ENCODE peak calls at places on chromosome 10, in eight cellular contexts. C is HCT116, I is spleen, U is dorsolateral prefrontal cortex, B is glutamatergic neuron, P is kidney epithelial cell, D is GM12878, F is OCI-LY7. V is an unnamed sample.

GRCh38 chr10:128036746-128037542 is 89.3 kb downstream of the MKI67 start:
- DNase-seq in C (peak), I (peak), U (no peak), B (no peak), P (no peak), D (no peak), F (no peak), V (no peak)

GRCh38 chr10:106707657-106708056 is 456.8 kb downstream of the SORCS1 start:
- DNase-seq in C (no peak), I (no peak), U (no peak), B (no peak), P (no peak), D (no peak), F (no peak), V (no peak)

GRCh38 chr10:2387672-2388071 is 650.3 kb upstream of the ADARB2 start:
- DNase-seq in C (no peak), I (no peak), U (no peak), B (no peak), P (no peak), D (no peak), F (no peak), V (no peak)

GRCh38 chr10:43679509-43679908 is 30.8 kb upstream of the ZNF32 start:
- DNase-seq in C (no peak), I (no peak), U (peak), B (no peak), P (no peak), D (no peak), F (no peak), V (no peak)

GRCh38 chr10:124902462-124902861 is 39.5 kb upstream of the ZRANB1 start:
- DNase-seq in C (no peak), I (no peak), U (no peak), B (no peak), P (no peak), D (no peak), F (no peak), V (no peak)

GRCh38 chr10:131998050-131998844 is 16.5 kb upstream of the BNIP3 start:
- DNase-seq in C (no peak), I (peak), U (no peak), B (no peak), P (no peak), D (no peak), F (no peak), V (no peak)

GRCh38 chr10:74898201-74898976 is 72.0 kb downstream of the KAT6B start:
- DNase-seq in C (no peak), I (no peak), U (no peak), B (no peak), P (no peak), D (peak), F (peak), V (peak)

GRCh38 chr10:124224331-124225028 is 131.1 kb upstream of the CHST15 start:
- DNase-seq in C (no peak), I (no peak), U (peak), B (no peak), P (no peak), D (no peak), F (no peak), V (no peak)

GRCh38 chr10:27685686-27686085 is 59.9 kb downstream of the MKX start:
- DNase-seq in C (no peak), I (no peak), U (no peak), B (no peak), P (no peak), D (no peak), F (no peak), V (no peak)

GRCh38 chr10:101123085-101123814 is 7.8 kb upstream of the TLX1 start:
- DNase-seq in C (no peak), I (no peak), U (no peak), B (peak), P (no peak), D (no peak), F (no peak), V (no peak)

GRCh38 chr10:65033957-65034356 is 1512.8 kb downstream of the REEP3 start:
- DNase-seq in C (no peak), I (no peak), U (no peak), B (no peak), P (no peak), D (no peak), F (no peak), V (no peak)

GRCh38 chr10:19929466-19930140 is 113.4 kb downstream of the PLXDC2 start:
- DNase-seq in C (no peak), I (no peak), U (no peak), B (no peak), P (no peak), D (no peak), F (no peak), V (no peak)

GRCh38 chr10:131022981-131023380 is 288.5 kb downstream of the TCERG1L start:
- DNase-seq in C (no peak), I (peak), U (no peak), B (no peak), P (no peak), D (no peak), F (no peak), V (peak)

GRCh38 chr10:86057708-86058107 is 308.9 kb downstream of the GRID1 start:
- DNase-seq in C (no peak), I (no peak), U (no peak), B (no peak), P (no peak), D (no peak), F (no peak), V (no peak)

GRCh38 chr10:131184503-131184902 is 127.0 kb downstream of the TCERG1L start:
- DNase-seq in C (no peak), I (no peak), U (no peak), B (no peak), P (no peak), D (no peak), F (no peak), V (no peak)

GRCh38 chr10:103798511-103798910 is 56.9 kb downstream of the SH3PXD2A start:
- DNase-seq in C (no peak), I (no peak), U (no peak), B (no peak), P (no peak), D (no peak), F (no peak), V (no peak)

GRCh38 chr10:98924526-98924925 is 311.1 kb downstream of the HPSE2 start:
- DNase-seq in C (no peak), I (no peak), U (no peak), B (no peak), P (no peak), D (no peak), F (no peak), V (no peak)

GRCh38 chr10:68790476-68790875 is 36.9 kb upstream of the STOX1 start:
- DNase-seq in C (no peak), I (no peak), U (no peak), B (no peak), P (no peak), D (no peak), F (no peak), V (no peak)

GRCh38 chr10:8193546-8193945 is 139.1 kb downstream of the GATA3 start:
- DNase-seq in C (no peak), I (no peak), U (no peak), B (no peak), P (peak), D (no peak), F (no peak), V (no peak)

GRCh38 chr10:97426776-97427570 is 982 bp downstream of the PGAM1 start:
- DNase-seq in C (no peak), I (no peak), U (no peak), B (peak), P (no peak), D (no peak), F (peak), V (no peak)

GRCh38 chr10:73338801-73339368 is 19.8 kb downstream of the CFAP70 start:
- DNase-seq in C (peak), I (no peak), U (no peak), B (no peak), P (no peak), D (no peak), F (no peak), V (no peak)

GRCh38 chr10:28913850-28914249 is 236.5 kb downstream of the BAMBI start:
- DNase-seq in C (no peak), I (no peak), U (no peak), B (no peak), P (peak), D (no peak), F (no peak), V (no peak)

GRCh38 chr10:117138838-117139580 is 939 bp upstream of the VAX1 start:
- DNase-seq in C (no peak), I (no peak), U (no peak), B (no peak), P (no peak), D (no peak), F (no peak), V (no peak)

GRCh38 chr10:31697271-31698168 is 231.1 kb downstream of the ARHGAP12 start:
- DNase-seq in C (no peak), I (peak), U (peak), B (no peak), P (peak), D (no peak), F (no peak), V (no peak)

GRCh38 chr10:95234951-95235350 is 40.9 kb downstream of the ACSM6 start:
- DNase-seq in C (no peak), I (no peak), U (no peak), B (no peak), P (no peak), D (no peak), F (no peak), V (no peak)

GRCh38 chr10:19385846-19386455 is 337.4 kb downstream of the MALRD1 start:
- DNase-seq in C (no peak), I (no peak), U (no peak), B (no peak), P (no peak), D (no peak), F (no peak), V (no peak)

GRCh38 chr10:132511092-132511491 is 26.5 kb upstream of the INPP5A start:
- DNase-seq in C (no peak), I (peak), U (no peak), B (no peak), P (no peak), D (peak), F (no peak), V (no peak)

GRCh38 chr10:22345301-22346086 is at the start of gene SPAG6:
- DNase-seq in C (no peak), I (peak), U (peak), B (peak), P (no peak), D (no peak), F (no peak), V (peak)

GRCh38 chr10:118844731-118845573 is 90.2 kb upstream of the CACUL1 start:
- DNase-seq in C (no peak), I (no peak), U (no peak), B (no peak), P (peak), D (no peak), F (no peak), V (no peak)

GRCh38 chr10:14570800-14571199 is 203.9 kb downstream of the FAM107B start:
- DNase-seq in C (no peak), I (no peak), U (no peak), B (no peak), P (no peak), D (no peak), F (no peak), V (no peak)
- TF ChIP-seq CTCF in C (no peak), I (no peak), U (peak), B (no peak), P (no peak), D (no peak), F (no peak), V (no peak)

DNA sequence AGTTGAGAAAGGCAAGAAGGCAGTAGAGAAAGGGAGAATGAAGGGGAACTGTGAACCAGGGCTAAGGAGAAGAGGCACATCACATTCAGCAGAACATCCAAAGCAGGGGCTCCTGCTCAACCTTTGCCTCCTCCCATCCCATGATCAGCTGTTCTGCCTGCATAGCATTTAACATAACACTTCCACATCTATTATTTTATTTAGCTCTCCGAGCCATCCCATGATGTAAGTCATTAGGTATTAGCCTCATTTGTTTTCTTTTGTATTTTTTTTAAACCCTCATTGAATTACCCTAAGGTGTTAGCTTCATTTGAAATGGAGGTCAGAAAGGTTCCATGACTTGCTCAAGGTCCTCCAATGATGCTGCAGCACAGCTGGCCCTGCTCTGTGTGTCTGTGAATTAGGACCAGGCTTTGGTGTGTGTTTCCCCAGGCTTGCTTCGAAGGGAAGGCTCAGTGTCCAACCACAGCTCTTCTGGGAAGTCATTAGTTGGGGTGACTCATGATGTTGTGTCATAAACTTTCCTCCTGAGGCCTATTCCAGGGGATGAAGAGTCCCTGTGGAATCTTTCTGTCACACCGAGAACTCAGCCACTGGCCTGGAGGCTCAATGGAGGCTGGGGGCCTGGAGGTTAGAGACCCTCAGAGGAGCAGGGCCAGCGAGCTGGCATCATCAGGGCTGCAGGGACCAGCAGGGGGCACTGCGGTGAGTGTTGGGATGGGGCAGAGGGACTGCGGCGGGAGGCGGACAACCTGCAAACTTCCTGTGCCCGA is 16.5 kb downstream of the NPFFR1 start:
- DNase-seq in C (peak), I (no peak), U (no peak), B (no peak), P (peak), D (no peak), F (peak), V (no peak)
- TF ChIP-seq CTCF in C (peak), I (no peak), U (no peak), B (no peak), P (peak), D (peak), F (peak), V (peak)

DNA sequence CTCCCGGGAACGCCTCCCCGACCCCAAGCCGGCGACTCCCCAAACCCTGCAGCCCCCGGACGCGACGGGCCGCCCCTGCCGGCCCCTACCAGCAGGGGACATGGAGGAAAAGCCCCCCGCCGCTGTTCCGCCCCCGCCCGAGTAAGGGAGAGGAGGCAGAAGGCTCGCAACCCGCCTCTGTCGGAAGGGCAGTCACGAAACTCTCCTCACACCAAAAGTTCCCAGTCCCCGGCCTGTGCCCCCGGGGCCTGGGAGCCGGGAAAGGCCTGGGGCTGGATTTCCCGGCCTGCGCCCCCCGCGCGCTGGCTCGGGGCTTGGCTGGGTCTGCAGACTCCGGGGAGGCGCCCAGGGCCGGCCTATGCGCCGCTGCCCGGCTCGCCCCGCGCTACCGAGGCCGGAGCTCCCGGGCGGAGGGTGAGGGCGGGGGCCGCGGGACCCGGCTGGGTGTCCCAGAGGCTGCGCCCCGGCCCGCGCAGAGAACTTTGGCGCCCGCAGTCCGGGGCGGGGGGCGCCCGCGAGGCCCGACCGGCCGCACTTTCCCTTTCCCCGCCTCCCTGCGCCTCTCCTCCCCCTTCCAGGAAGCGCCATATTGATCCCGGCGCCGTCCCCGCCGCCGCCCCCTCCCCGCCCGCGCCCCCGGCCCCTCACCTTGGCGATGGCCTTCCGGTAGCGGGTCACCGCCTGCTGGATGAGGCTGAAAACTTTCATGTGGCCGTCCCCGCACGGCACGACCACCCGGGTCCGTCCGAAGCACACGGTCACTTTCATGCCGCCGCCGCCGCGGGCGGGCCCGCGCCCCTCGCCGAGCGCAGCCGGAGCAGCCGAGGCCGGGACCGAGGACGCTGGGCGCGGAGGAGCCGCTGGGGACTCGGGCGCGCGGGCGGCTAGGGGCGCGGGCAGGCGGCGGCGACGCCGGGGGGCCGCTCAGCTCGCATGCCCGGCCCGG is 595 bp downstream of the PARD3 start:
- DNase-seq in C (no peak), I (peak), U (no peak), B (peak), P (no peak), D (no peak), F (no peak), V (peak)
- TF ChIP-seq CTCF in C (no peak), I (no peak), U (no peak), B (no peak), P (peak), D (no peak), F (no peak), V (no peak)

GRCh38 chr10:127012071-127012768 is 107.0 kb downstream of the DOCK1 start:
- DNase-seq in C (no peak), I (no peak), U (no peak), B (no peak), P (no peak), D (no peak), F (no peak), V (no peak)
- TF ChIP-seq CTCF in C (no peak), I (no peak), U (no peak), B (no peak), P (no peak), D (no peak), F (no peak), V (no peak)

GRCh38 chr10:60869916-60870728 is 73.9 kb downstream of the RHOBTB1 start:
- DNase-seq in C (no peak), I (no peak), U (no peak), B (no peak), P (no peak), D (no peak), F (no peak), V (no peak)
- TF ChIP-seq CTCF in C (peak), I (no peak), U (no peak), B (no peak), P (peak), D (no peak), F (peak), V (no peak)

GRCh38 chr10:81081887-81082620 is 544.4 kb downstream of the SH2D4B start:
- DNase-seq in C (no peak), I (no peak), U (no peak), B (no peak), P (no peak), D (no peak), F (peak), V (no peak)
- TF ChIP-seq CTCF in C (no peak), I (no peak), U (no peak), B (no peak), P (peak), D (peak), F (peak), V (peak)

DNA sequence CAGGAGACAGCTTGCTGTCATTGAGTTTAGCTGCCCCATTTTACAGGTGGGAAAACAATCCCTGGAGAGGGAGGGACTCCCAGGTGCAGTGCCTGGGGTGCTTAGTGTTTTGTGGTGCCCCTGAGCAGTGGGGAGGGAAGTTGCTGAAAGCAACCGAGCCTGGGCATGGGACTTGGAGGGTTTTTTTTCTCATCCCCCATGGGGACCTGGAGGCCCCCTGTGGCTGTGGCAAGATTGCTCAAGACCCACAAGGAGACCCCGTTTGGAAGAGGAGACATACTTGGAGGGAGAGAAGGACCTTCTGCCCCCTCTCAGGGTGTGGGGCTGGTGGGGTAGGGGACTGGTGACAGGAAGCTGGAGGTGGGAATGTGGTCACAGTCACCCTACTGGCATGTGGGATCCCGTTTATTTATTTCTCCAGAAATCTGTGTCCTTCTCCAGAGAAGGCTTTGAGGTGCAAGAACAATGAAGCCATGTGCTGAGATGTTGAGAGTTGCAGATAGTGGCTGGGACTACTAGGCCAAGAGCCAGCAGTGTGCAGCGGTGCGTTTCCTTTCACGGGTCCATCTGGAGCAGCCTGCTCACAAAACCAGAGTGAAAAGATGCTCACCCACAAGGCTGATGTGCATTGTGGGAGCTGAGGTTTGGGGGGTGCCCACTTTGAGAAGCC is 21.5 kb downstream of the ZMIZ1 start:
- DNase-seq in C (no peak), I (no peak), U (no peak), B (no peak), P (no peak), D (no peak), F (peak), V (no peak)
- TF ChIP-seq CTCF in C (no peak), I (no peak), U (no peak), B (no peak), P (no peak), D (no peak), F (no peak), V (no peak)

V was measured in GM13977.